ENCODE peak calls at places on chromosome 4, in six cellular contexts. V, H, D, Z, N and W are unnamed samples.

GRCh38 chr4:137980641-137981040 is 261.5 kb downstream of the SLC7A11 start:
- DNase-seq in V (no peak), H (no peak), D (no peak), Z (no peak), N (no peak), W (no peak)

GRCh38 chr4:19982556-19982955 is 269.1 kb upstream of the SLIT2 start:
- DNase-seq in V (peak; percentile 21), H (no peak), D (no peak), Z (peak; percentile 74), N (no peak), W (peak; percentile 75)

GRCh38 chr4:115873048-115873447 is 759.6 kb upstream of the NDST4 start:
- DNase-seq in V (no peak), H (no peak), D (no peak), Z (no peak), N (no peak), W (no peak)

GRCh38 chr4:152462047-152462446 is 73.8 kb downstream of the FBXW7 start:
- DNase-seq in V (no peak), H (no peak), D (no peak), Z (no peak), N (peak; percentile 18), W (no peak)

GRCh38 chr4:6445403-6446129 is 26.8 kb downstream of the PPP2R2C start:
- DNase-seq in V (no peak), H (no peak), D (no peak), Z (no peak), N (no peak), W (no peak)

GRCh38 chr4:98661356-98662054 is 3.1 kb upstream of the TSPAN5 start:
- DNase-seq in V (peak; percentile 76), H (no peak), D (no peak), Z (no peak), N (no peak), W (no peak)

GRCh38 chr4:169724251-169724650 is 33.5 kb downstream of the HPF1 start:
- DNase-seq in V (no peak), H (no peak), D (no peak), Z (peak; percentile 33), N (no peak), W (peak; percentile 52)

GRCh38 chr4:188647820-188648380 is 508.7 kb downstream of the TRIML1 start:
- DNase-seq in V (no peak), H (no peak), D (no peak), Z (no peak), N (no peak), W (no peak)

GRCh38 chr4:76752911-76753494 is 144.9 kb downstream of the SOWAHB start:
- DNase-seq in V (peak; percentile 84), H (no peak), D (no peak), Z (peak; percentile 97), N (no peak), W (peak; percentile 100)

GRCh38 chr4:11783588-11783987 is 354.9 kb upstream of the HS3ST1 start:
- DNase-seq in V (peak; percentile 51), H (no peak), D (no peak), Z (no peak), N (no peak), W (no peak)

GRCh38 chr4:83846193-83846830 is 310.4 kb downstream of the GPAT3 start:
- DNase-seq in V (no peak), H (no peak), D (no peak), Z (no peak), N (no peak), W (no peak)
- TF ChIP-seq CTCF in V (no peak), H (no peak), D (no peak), Z (no peak), N (no peak), W (no peak)

GRCh38 chr4:62709618-62710252 is 1509.6 kb downstream of the ADGRL3 start:
- DNase-seq in V (peak; percentile 91), H (peak; percentile 1), D (no peak), Z (peak; percentile 43), N (peak; percentile 14), W (peak; percentile 5)
- TF ChIP-seq CTCF in V (peak; percentile 93), H (peak; percentile 40), D (peak; percentile 46), Z (peak; percentile 37), N (no peak), W (peak; percentile 38)

GRCh38 chr4:67332627-67333026 is 212.7 kb downstream of the CENPC start:
- DNase-seq in V (peak; percentile 59), H (peak; percentile 3), D (peak; percentile 31), Z (no peak), N (peak; percentile 4), W (peak; percentile 2)
- TF ChIP-seq CTCF in V (peak; percentile 70), H (peak; percentile 29), D (peak; percentile 44), Z (peak; percentile 45), N (peak; percentile 8), W (peak; percentile 53)

GRCh38 chr4:58849026-58849425 is 1738.8 kb upstream of the IGFBP7 start:
- DNase-seq in V (peak; percentile 68), H (no peak), D (no peak), Z (no peak), N (no peak), W (no peak)
- TF ChIP-seq CTCF in V (no peak), H (no peak), D (no peak), Z (no peak), N (no peak), W (no peak)

DNA sequence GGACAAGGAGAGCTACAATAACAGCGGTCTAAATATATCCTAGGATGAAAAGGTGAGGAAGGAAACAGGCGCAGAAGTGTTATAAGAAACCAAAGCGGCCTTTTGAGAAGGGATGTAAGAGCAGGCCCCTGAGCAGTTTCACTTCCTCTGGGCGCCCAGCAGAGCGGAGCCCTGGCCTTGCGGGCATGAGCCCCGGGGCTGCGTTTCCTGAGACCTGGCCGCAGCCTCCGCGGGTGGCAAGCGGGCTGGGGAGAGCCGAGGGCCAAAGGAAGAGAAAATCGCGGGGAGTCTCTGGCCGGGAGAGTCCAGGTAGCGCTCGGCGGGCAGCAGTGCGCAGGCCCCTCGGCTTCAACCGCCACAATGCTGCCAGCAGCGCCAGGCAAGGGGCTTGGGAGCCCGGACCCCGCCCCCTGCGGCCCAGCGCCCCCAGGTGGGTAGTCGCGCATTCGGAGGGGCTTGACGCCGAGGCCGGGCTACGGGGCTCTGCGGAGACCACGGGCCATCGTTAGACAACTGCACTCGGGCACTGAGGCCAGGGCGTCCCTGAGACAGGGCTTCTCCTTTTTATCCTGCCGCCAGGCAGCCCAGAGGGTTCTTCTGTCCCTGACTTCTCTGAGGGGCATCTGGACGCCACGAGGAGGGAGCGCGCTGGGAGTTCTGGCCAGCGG is at the start of gene BANK1:
- DNase-seq in V (peak; percentile 47), H (peak; percentile 48), D (peak; percentile 85), Z (peak; percentile 27), N (peak; percentile 84), W (no peak)
- TF ChIP-seq CTCF in V (peak; percentile 45), H (no peak), D (no peak), Z (peak; percentile 21), N (no peak), W (no peak)

DNA sequence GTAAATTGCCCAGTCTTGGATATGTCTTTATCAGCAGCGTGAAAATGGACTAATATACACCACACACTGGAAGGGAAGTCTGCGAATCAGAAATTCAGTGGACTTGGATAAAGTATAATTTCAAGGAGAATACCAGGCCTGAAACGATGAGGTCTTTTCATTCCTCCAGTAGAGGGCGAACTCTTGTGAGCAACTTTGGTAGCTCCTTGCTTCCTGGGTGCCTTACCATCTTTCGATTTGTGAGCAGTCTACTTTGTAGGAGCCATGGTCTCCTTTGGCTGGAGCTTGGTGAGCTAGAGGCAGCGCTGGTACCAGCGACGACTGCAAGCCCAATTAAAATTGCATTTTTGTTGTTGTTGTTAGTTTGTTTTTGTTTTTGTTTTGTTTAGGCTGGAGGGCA is 791.9 kb downstream of the FAT4 start:
- DNase-seq in V (no peak), H (no peak), D (peak; percentile 22), Z (no peak), N (no peak), W (peak; percentile 6)
- TF ChIP-seq CTCF in V (peak; percentile 29), H (no peak), D (no peak), Z (peak; percentile 22), N (no peak), W (peak; percentile 37)

DNA sequence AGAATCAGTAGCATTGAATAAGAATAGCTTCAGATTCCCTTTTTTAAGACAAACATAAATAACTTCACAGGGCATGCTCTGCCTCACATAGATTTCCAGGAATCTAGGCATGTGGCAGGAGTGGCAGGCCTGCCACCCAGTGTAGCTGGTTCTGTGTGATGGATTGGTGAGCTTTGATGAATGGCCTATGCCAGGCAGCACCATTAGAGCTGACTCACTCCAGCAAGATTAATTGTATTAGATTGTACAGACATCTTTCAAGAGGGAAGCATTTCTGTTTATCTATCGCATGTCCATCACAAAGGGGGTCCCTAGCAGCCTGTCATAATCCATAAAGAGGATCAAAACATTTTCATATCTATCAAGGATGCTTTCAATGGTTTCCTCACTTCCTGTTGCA is 71.9 kb downstream of the NAA11 start:
- DNase-seq in V (no peak), H (no peak), D (no peak), Z (no peak), N (no peak), W (no peak)
- TF ChIP-seq CTCF in V (no peak), H (no peak), D (no peak), Z (no peak), N (no peak), W (no peak)

GRCh38 chr4:16659120-16659519 is 239.3 kb downstream of the LDB2 start:
- DNase-seq in V (no peak), H (no peak), D (no peak), Z (no peak), N (no peak), W (peak; percentile 38)
- TF ChIP-seq CTCF in V (no peak), H (no peak), D (no peak), Z (no peak), N (no peak), W (no peak)

DNA sequence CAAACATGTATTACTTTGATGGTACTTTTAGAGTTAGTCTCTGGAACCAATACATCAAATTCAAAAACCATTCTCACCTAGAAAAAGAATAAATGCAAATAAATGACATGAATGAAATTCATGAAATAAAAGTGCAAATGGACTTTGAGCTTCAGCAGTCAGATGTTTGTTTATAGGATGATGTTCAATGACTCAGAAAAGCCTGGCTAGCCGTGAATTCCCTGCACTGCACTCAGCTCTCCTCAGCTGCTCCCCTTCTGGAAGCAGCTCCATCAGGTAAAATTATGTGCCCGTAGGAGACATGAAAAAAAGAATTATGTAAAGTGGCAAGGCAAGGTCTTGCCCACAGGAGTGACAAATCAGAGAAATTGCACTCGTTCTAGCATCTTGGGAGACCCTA is 390.6 kb downstream of the GPM6A start:
- DNase-seq in V (peak; percentile 78), H (no peak), D (no peak), Z (peak; percentile 83), N (no peak), W (peak; percentile 65)
- TF ChIP-seq CTCF in V (peak; percentile 17), H (no peak), D (no peak), Z (no peak), N (no peak), W (no peak)

DNA sequence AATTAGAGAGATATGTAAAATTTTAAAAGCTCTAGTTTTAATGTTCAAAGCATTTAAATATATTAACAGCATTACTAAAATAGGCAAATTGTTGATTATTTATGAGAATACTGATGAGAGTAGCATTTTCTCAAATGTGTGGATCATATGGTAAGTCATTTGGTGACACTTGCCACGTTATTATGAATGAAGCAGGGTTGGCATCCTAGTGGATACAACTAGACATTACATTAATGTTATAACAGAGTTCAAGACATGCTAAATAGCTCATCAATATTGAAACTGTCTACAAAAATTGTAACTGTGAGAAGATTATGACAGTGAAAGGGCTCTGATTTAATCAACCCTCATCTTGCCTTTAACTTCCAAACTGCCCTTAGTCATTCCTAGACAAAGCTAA is 171.1 kb downstream of the PDGFC start:
- DNase-seq in V (no peak), H (no peak), D (no peak), Z (no peak), N (no peak), W (no peak)
- TF ChIP-seq CTCF in V (peak; percentile 14), H (no peak), D (no peak), Z (no peak), N (no peak), W (no peak)